ENCODE peak calls at places on chromosomes 16 and 17, in ten cellular contexts. T is astrocyte of the spinal cord; P is cardiac muscle cell; Z is stimulated activated CD4-positive, alpha-beta T cell treated with anti-CD3 and anti-CD28 coated beads, Interleukin-2, amount 100 ng/mL, for 24 hours; E is glutamatergic neuron; H is SK-MEL-5; J is adipocyte; X is esophagus squamous epithelium; L is NCI-H1105 treated with DMSO at 0.1 percent for 48 hours; S is CMK. V is an unnamed sample.

GRCh38 chr17:36697907-36698526 is 96.6 kb downstream of the MRM1 start:
- DNase-seq in T (no peak), P (peak; percentile 71), Z (no peak), E (no peak), H (no peak), J (peak; percentile 2), X (no peak), L (no peak), S (no peak), V (no peak)

GRCh38 chr17:7393613-7394451 is 493 bp downstream of the PLSCR3 start:
- DNase-seq in T (no peak), P (peak; percentile 60), Z (peak; percentile 69), E (peak; percentile 42), H (peak; percentile 10), J (peak; percentile 55), X (no peak), L (peak; percentile 84), S (peak; percentile 8), V (no peak)

GRCh38 chr16:56932588-56933265 is 785 bp downstream of the HERPUD1 start:
- DNase-seq in T (peak; percentile 60), P (peak; percentile 70), Z (peak; percentile 51), E (peak; percentile 61), H (peak; percentile 69), J (peak; percentile 74), X (no peak), L (peak; percentile 35), S (no peak), V (peak; percentile 39)

GRCh38 chr16:2456551-2457153 is 3.3 kb upstream of the TEDC2 start:
- DNase-seq in T (no peak), P (no peak), Z (no peak), E (no peak), H (no peak), J (no peak), X (no peak), L (no peak), S (no peak), V (no peak)

GRCh38 chr17:17661134-17661533 is 20.1 kb upstream of the RAI1 start:
- DNase-seq in T (no peak), P (no peak), Z (no peak), E (no peak), H (no peak), J (no peak), X (no peak), L (no peak), S (no peak), V (no peak)

GRCh38 chr17:7173687-7174602 is 5.2 kb downstream of the ASGR1 start:
- DNase-seq in T (peak; percentile 20), P (peak; percentile 63), Z (peak; percentile 57), E (peak; percentile 78), H (no peak), J (no peak), X (no peak), L (no peak), S (peak; percentile 47), V (no peak)

GRCh38 chr16:67936876-67937605 is 391 bp upstream of the PSMB10 start:
- DNase-seq in T (no peak), P (no peak), Z (peak; percentile 73), E (no peak), H (no peak), J (peak; percentile 88), X (no peak), L (no peak), S (no peak), V (no peak)

GRCh38 chr17:80766290-80766689 is 221.7 kb downstream of the RPTOR start:
- DNase-seq in T (no peak), P (no peak), Z (no peak), E (no peak), H (no peak), J (no peak), X (no peak), L (no peak), S (no peak), V (no peak)

GRCh38 chr16:86483-86952 is 8.5 kb downstream of the MPG start:
- DNase-seq in T (no peak), P (no peak), Z (no peak), E (no peak), H (no peak), J (no peak), X (no peak), L (no peak), S (no peak), V (no peak)

GRCh38 chr17:82100502-82101298 is 2.7 kb upstream of the FASN start:
- DNase-seq in T (no peak), P (no peak), Z (peak; percentile 10), E (no peak), H (no peak), J (no peak), X (no peak), L (no peak), S (no peak), V (no peak)

GRCh38 chr17:79628861-79629547 is 18.2 kb upstream of the RBFOX3 start:
- DNase-seq in T (no peak), P (no peak), Z (no peak), E (no peak), H (no peak), J (no peak), X (no peak), L (no peak), S (no peak), V (no peak)

GRCh38 chr17:61862105-61862574 is 1.2 kb downstream of the BRIP1 start:
- DNase-seq in T (peak; percentile 51), P (peak; percentile 1), Z (no peak), E (no peak), H (no peak), J (peak; percentile 10), X (no peak), L (no peak), S (no peak), V (no peak)

GRCh38 chr16:2208308-2208707 is 2.4 kb downstream of the BRICD5 start:
- DNase-seq in T (no peak), P (no peak), Z (no peak), E (no peak), H (no peak), J (no peak), X (no peak), L (peak; percentile 4), S (no peak), V (peak; percentile 93)

GRCh38 chr16:6447046-6447445 is 885.6 kb upstream of the RBFOX1 start:
- DNase-seq in T (no peak), P (no peak), Z (no peak), E (no peak), H (no peak), J (no peak), X (no peak), L (no peak), S (no peak), V (no peak)

GRCh38 chr16:89921131-89921698 is 1.9 kb upstream of the TUBB3 start:
- DNase-seq in T (no peak), P (no peak), Z (no peak), E (peak; percentile 57), H (no peak), J (peak; percentile 7), X (no peak), L (no peak), S (no peak), V (no peak)

GRCh38 chr16:55372792-55373488 is 48.9 kb downstream of the IRX6 start:
- DNase-seq in T (no peak), P (no peak), Z (no peak), E (no peak), H (no peak), J (no peak), X (no peak), L (no peak), S (no peak), V (no peak)

GRCh38 chr17:75246404-75246803 is 15.0 kb downstream of the GGA3 start:
- DNase-seq in T (no peak), P (no peak), Z (no peak), E (no peak), H (no peak), J (no peak), X (no peak), L (no peak), S (no peak), V (no peak)

GRCh38 chr17:8118769-8119574 is 658 bp upstream of the ALOXE3 start:
- DNase-seq in T (peak; percentile 83), P (peak; percentile 90), Z (peak; percentile 91), E (peak; percentile 89), H (peak; percentile 93), J (peak; percentile 95), X (no peak), L (peak; percentile 87), S (no peak), V (peak; percentile 52)

GRCh38 chr17:40542562-40543411 is 22.5 kb downstream of the CCR7 start:
- DNase-seq in T (peak; percentile 98), P (no peak), Z (peak; percentile 62), E (no peak), H (no peak), J (peak; percentile 92), X (no peak), L (no peak), S (no peak), V (no peak)